ENCODE peak calls at places on chromosomes 12 and 14, in five cellular contexts. One of them, this sample, is unnamed.
A peak's percentile ranks its signal among the peaks of the same experiment; 100 is the strongest.

GRCh38 chr12:3713483-3713882 is 39.4 kb downstream of the CRACR2A start:
- DNase-seq in left ventricle myocardium inferior: no peak
- DNase-seq in tibial artery: no peak
- DNase-seq in transverse colon: no peak
- DNase-seq in hepatocyte: no peak
- DNase-seq in this sample: no peak

GRCh38 chr14:46378248-46378647 is 273.3 kb downstream of the RPL10L start:
- DNase-seq in left ventricle myocardium inferior: no peak
- DNase-seq in tibial artery: no peak
- DNase-seq in transverse colon: no peak
- DNase-seq in hepatocyte: no peak
- DNase-seq in this sample: no peak

GRCh38 chr14:96938946-96939345 is 141.8 kb downstream of the VRK1 start:
- DNase-seq in left ventricle myocardium inferior: no peak
- DNase-seq in tibial artery: no peak
- DNase-seq in transverse colon: no peak
- DNase-seq in hepatocyte: no peak
- DNase-seq in this sample: peak; percentile 4

GRCh38 chr14:55540847-55541773 is 38.9 kb upstream of the KTN1 start:
- DNase-seq in left ventricle myocardium inferior: no peak
- DNase-seq in tibial artery: no peak
- DNase-seq in transverse colon: no peak
- DNase-seq in hepatocyte: no peak
- DNase-seq in this sample: no peak

GRCh38 chr12:121128908-121129704 is 3.6 kb upstream of the P2RX7 start:
- DNase-seq in left ventricle myocardium inferior: peak; percentile 78
- DNase-seq in tibial artery: peak; percentile 87
- DNase-seq in transverse colon: peak; percentile 83
- DNase-seq in hepatocyte: peak; percentile 26
- DNase-seq in this sample: peak; percentile 79

GRCh38 chr12:32273712-32274111 is 125.6 kb upstream of the FGD4 start:
- DNase-seq in left ventricle myocardium inferior: peak; percentile 16
- DNase-seq in tibial artery: no peak
- DNase-seq in transverse colon: peak; percentile 55
- DNase-seq in hepatocyte: peak; percentile 55
- DNase-seq in this sample: no peak

GRCh38 chr12:118061876-118062791 is 1.2 kb upstream of the WSB2 start:
- DNase-seq in left ventricle myocardium inferior: peak; percentile 29
- DNase-seq in tibial artery: peak; percentile 50
- DNase-seq in transverse colon: peak; percentile 55
- DNase-seq in hepatocyte: peak; percentile 62
- DNase-seq in this sample: peak; percentile 56

GRCh38 chr14:31326111-31326510 is 94.2 kb downstream of the HEATR5A start:
- DNase-seq in left ventricle myocardium inferior: no peak
- DNase-seq in tibial artery: no peak
- DNase-seq in transverse colon: no peak
- DNase-seq in hepatocyte: no peak
- DNase-seq in this sample: no peak

GRCh38 chr12:28104893-28105864 is 85.1 kb upstream of the CCDC91 start:
- DNase-seq in left ventricle myocardium inferior: no peak
- DNase-seq in tibial artery: no peak
- DNase-seq in transverse colon: no peak
- DNase-seq in hepatocyte: no peak
- DNase-seq in this sample: no peak

GRCh38 chr14:68958553-68958952 is 20.5 kb downstream of the ACTN1 start:
- DNase-seq in left ventricle myocardium inferior: no peak
- DNase-seq in tibial artery: no peak
- DNase-seq in transverse colon: no peak
- DNase-seq in hepatocyte: no peak
- DNase-seq in this sample: no peak

GRCh38 chr14:68940614-68941185 is 38.4 kb downstream of the ACTN1 start:
- DNase-seq in left ventricle myocardium inferior: no peak
- DNase-seq in tibial artery: no peak
- DNase-seq in transverse colon: no peak
- DNase-seq in hepatocyte: no peak
- DNase-seq in this sample: no peak

GRCh38 chr12:107296681-107297086 is 203.3 kb upstream of the CRY1 start:
- DNase-seq in left ventricle myocardium inferior: no peak
- DNase-seq in tibial artery: no peak
- DNase-seq in transverse colon: no peak
- DNase-seq in hepatocyte: no peak
- DNase-seq in this sample: no peak

GRCh38 chr12:88206636-88207035 is 64.5 kb downstream of the TMTC3 start:
- DNase-seq in left ventricle myocardium inferior: no peak
- DNase-seq in tibial artery: peak; percentile 24
- DNase-seq in transverse colon: no peak
- DNase-seq in hepatocyte: peak; percentile 32
- DNase-seq in this sample: no peak

GRCh38 chr14:105472496-105472991 is 2.1 kb upstream of the CRIP2 start:
- DNase-seq in left ventricle myocardium inferior: peak; percentile 83
- DNase-seq in tibial artery: peak; percentile 42
- DNase-seq in transverse colon: no peak
- DNase-seq in hepatocyte: no peak
- DNase-seq in this sample: no peak

GRCh38 chr12:52203126-52203921 is 11.5 kb upstream of the KRT80 start:
- DNase-seq in left ventricle myocardium inferior: peak; percentile 42
- DNase-seq in tibial artery: peak; percentile 69
- DNase-seq in transverse colon: peak; percentile 78
- DNase-seq in hepatocyte: peak; percentile 73
- DNase-seq in this sample: peak; percentile 67

GRCh38 chr12:64890873-64891468 is 66.5 kb downstream of the TBC1D30 start:
- DNase-seq in left ventricle myocardium inferior: no peak
- DNase-seq in tibial artery: no peak
- DNase-seq in transverse colon: no peak
- DNase-seq in hepatocyte: peak; percentile 83
- DNase-seq in this sample: peak; percentile 5

GRCh38 chr12:56521590-56522371 is at the start of gene RBMS2:
- DNase-seq in left ventricle myocardium inferior: peak; percentile 82
- DNase-seq in tibial artery: peak; percentile 88
- DNase-seq in transverse colon: peak; percentile 80
- DNase-seq in hepatocyte: peak; percentile 93
- DNase-seq in this sample: peak; percentile 77

GRCh38 chr12:98503343-98503592 is 12.1 kb upstream of the TMPO start:
- DNase-seq in left ventricle myocardium inferior: peak; percentile 85
- DNase-seq in tibial artery: peak; percentile 92
- DNase-seq in transverse colon: peak; percentile 93
- DNase-seq in hepatocyte: peak; percentile 94
- DNase-seq in this sample: peak; percentile 91

GRCh38 chr12:9792961-9793617 is 32.4 kb upstream of the CD69 start:
- DNase-seq in left ventricle myocardium inferior: no peak
- DNase-seq in tibial artery: no peak
- DNase-seq in transverse colon: no peak
- DNase-seq in hepatocyte: no peak
- DNase-seq in this sample: no peak

DNA sequence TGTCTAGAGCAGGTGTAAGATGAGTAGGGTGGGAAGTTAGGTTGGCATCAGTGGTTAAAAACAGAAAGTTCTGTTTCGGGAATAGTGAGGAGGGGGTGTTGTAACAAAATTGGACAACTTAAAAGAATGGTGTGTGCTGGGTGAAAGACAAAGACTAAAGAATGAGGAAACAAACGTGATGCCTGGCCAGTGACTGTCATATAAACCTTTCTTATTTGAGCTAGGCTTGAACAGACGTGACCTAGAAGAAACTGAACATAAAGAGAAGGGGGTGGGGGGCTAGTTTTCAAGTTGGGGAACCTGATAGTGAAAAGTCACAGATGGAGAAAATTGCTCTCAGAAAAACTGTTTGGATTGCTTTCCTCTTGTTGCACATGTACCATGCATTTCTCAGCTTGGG is 39.6 kb downstream of the RAD52 start:
- DNase-seq in left ventricle myocardium inferior: no peak
- DNase-seq in tibial artery: no peak
- DNase-seq in transverse colon: no peak
- DNase-seq in hepatocyte: no peak
- DNase-seq in this sample: no peak
- H3K36me3 ChIP-seq in left ventricle myocardium inferior: peaks cover 81% of the 10 kb centered on the region
- H3K36me3 ChIP-seq in tibial artery: peaks cover 91% of the 10 kb centered on the region
- H3K36me3 ChIP-seq in transverse colon: no peaks in the 10 kb centered on the region
- H3K36me3 ChIP-seq in hepatocyte: no peaks in the 10 kb centered on the region
- H3K36me3 ChIP-seq in this sample: peaks cover 7% of the 10 kb centered on the region

DNA sequence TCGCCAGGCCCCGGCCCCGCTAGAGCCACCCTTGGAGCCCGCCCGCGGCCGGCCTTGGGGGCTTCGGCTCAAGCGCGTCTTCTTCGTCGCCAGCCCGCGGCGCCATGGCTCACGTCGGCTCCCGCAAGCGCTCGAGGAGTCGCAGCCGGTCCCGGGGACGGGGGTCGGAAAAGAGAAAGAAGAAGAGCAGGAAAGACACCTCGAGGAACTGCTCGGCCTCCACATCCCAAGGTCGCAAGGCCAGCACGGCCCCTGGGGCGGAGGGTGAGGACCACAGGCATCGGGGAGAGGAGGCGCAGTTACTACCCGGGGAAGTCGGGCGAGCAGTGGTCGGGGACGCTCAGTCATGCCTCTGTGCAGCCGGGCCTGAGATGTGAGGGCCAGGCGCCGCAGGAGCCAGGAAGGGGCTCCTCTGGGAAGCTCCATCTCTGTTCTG is 573 bp downstream of the ARL6IP4 start:
- DNase-seq in left ventricle myocardium inferior: no peak
- DNase-seq in tibial artery: no peak
- DNase-seq in transverse colon: no peak
- DNase-seq in hepatocyte: peak; percentile 44
- DNase-seq in this sample: no peak
- H3K4me1 ChIP-seq in left ventricle myocardium inferior: peaks cover 95% of the 10 kb centered on the region
- H3K4me1 ChIP-seq in tibial artery: peaks cover 75% of the 10 kb centered on the region
- H3K4me1 ChIP-seq in transverse colon: peaks cover 47% of the 10 kb centered on the region
- H3K4me1 ChIP-seq in hepatocyte: peaks cover 41% of the 10 kb centered on the region
- H3K4me1 ChIP-seq in this sample: peaks cover 29% of the 10 kb centered on the region

GRCh38 chr14:72957213-72957612 is 30.9 kb downstream of the DCAF4 start:
- DNase-seq in left ventricle myocardium inferior: no peak
- DNase-seq in tibial artery: no peak
- DNase-seq in transverse colon: no peak
- DNase-seq in hepatocyte: no peak
- DNase-seq in this sample: no peak
- H3K36me3 ChIP-seq in left ventricle myocardium inferior: peaks cover 70% of the 10 kb centered on the region
- H3K36me3 ChIP-seq in tibial artery: peaks cover 53% of the 10 kb centered on the region
- H3K36me3 ChIP-seq in transverse colon: no peaks in the 10 kb centered on the region
- H3K36me3 ChIP-seq in hepatocyte: no peaks in the 10 kb centered on the region
- H3K36me3 ChIP-seq in this sample: no peaks in the 10 kb centered on the region

GRCh38 chr14:95547272-95547625 is 12.4 kb downstream of the GLRX5 start:
- DNase-seq in left ventricle myocardium inferior: no peak
- DNase-seq in tibial artery: no peak
- DNase-seq in transverse colon: no peak
- DNase-seq in hepatocyte: no peak
- DNase-seq in this sample: no peak
- H3K4me1 ChIP-seq in left ventricle myocardium inferior: peaks cover 58% of the 10 kb centered on the region
- H3K4me1 ChIP-seq in tibial artery: peaks cover 10% of the 10 kb centered on the region
- H3K4me1 ChIP-seq in transverse colon: no peaks in the 10 kb centered on the region
- H3K4me1 ChIP-seq in hepatocyte: no peaks in the 10 kb centered on the region
- H3K4me1 ChIP-seq in this sample: peaks cover 7% of the 10 kb centered on the region

GRCh38 chr14:102947321-102948103 is 25.0 kb downstream of the AMN start:
- DNase-seq in left ventricle myocardium inferior: no peak
- DNase-seq in tibial artery: no peak
- DNase-seq in transverse colon: no peak
- DNase-seq in hepatocyte: no peak
- DNase-seq in this sample: no peak
- H3K36me3 ChIP-seq in left ventricle myocardium inferior: peaks cover 93% of the 10 kb centered on the region
- H3K36me3 ChIP-seq in tibial artery: peaks cover 95% of the 10 kb centered on the region
- H3K36me3 ChIP-seq in transverse colon: no peaks in the 10 kb centered on the region
- H3K36me3 ChIP-seq in hepatocyte: no peaks in the 10 kb centered on the region
- H3K36me3 ChIP-seq in this sample: peaks cover 12% of the 10 kb centered on the region